ENCODE peak calls at places on chromosomes 13 and 19, in eight cellular contexts. K is memory B cell; V is activated CD4-positive, alpha-beta T cell treated with anti-CD3 and anti-CD28 coated beads for 24 hours; B is COLO829; H is NCI-H526 treated with DMSO at 0.1 percent for 48 hours; C is caudate nucleus; N is stimulated activated CD4-positive, alpha-beta T cell treated with anti-CD3 and anti-CD28 coated beads, Interleukin-4, amount 100 ng/mL, for 48 hours; Y is stomach. O is an unnamed sample.

GRCh38 chr13:44396963-44397580 is 23.4 kb downstream of the SERP2 start:
- DNase-seq in B (no peak), N (no peak), C (no peak), K (no peak), H (no peak), V (no peak), Y (no peak), O (no peak)

GRCh38 chr13:29816715-29817114 is 33.7 kb downstream of the UBL3 start:
- DNase-seq in C (no peak), K (no peak), N (no peak), H (no peak), B (no peak), V (no peak), Y (no peak), O (no peak)

GRCh38 chr19:55632463-55632834 is 8.1 kb upstream of the ZNF784 start:
- DNase-seq in H (peak; percentile 80), V (peak; percentile 76), N (peak; percentile 86), C (peak; percentile 87), Y (peak; percentile 95), B (no peak), K (peak; percentile 92), O (no peak)

GRCh38 chr19:40933025-40933424 is 51.0 kb upstream of the CYP2A7 start:
- DNase-seq in Y (no peak), C (no peak), B (no peak), K (no peak), V (no peak), H (no peak), N (no peak), O (no peak)

GRCh38 chr13:95797016-95797415 is 120.1 kb downstream of the DNAJC3 start:
- DNase-seq in K (no peak), N (no peak), V (no peak), B (no peak), Y (no peak), H (peak; percentile 39), C (no peak), O (no peak)

GRCh38 chr19:28027116-28027515 is 1185.8 kb downstream of the UQCRFS1 start:
- DNase-seq in C (no peak), N (no peak), K (no peak), H (no peak), Y (no peak), V (no peak), B (no peak), O (no peak)

GRCh38 chr13:44141213-44141724 is 232.4 kb upstream of the SERP2 start:
- DNase-seq in C (no peak), H (peak; percentile 48), B (no peak), V (no peak), N (no peak), K (no peak), Y (no peak), O (no peak)

GRCh38 chr19:42281175-42282035 is 12.4 kb downstream of the CIC start:
- DNase-seq in B (peak; percentile 48), Y (no peak), H (peak; percentile 44), N (no peak), V (no peak), C (peak; percentile 79), K (no peak), O (no peak)

GRCh38 chr13:109794095-109794494 is 7.7 kb upstream of the IRS2 start:
- DNase-seq in Y (no peak), K (no peak), C (no peak), H (no peak), N (no peak), V (no peak), B (no peak), O (no peak)

GRCh38 chr19:1390594-1391423 is 7.1 kb downstream of the NDUFS7 start:
- DNase-seq in B (no peak), Y (no peak), C (no peak), K (no peak), N (no peak), V (no peak), H (no peak), O (no peak)

GRCh38 chr19:34328982-34329381 is 36.0 kb upstream of the GPI start:
- DNase-seq in N (no peak), K (no peak), C (no peak), V (no peak), B (no peak), H (no peak), Y (no peak), O (no peak)

GRCh38 chr13:80523134-80523533 is 182.2 kb upstream of the SPRY2 start:
- DNase-seq in K (no peak), C (no peak), V (no peak), N (no peak), B (no peak), Y (no peak), H (no peak), O (no peak)

GRCh38 chr13:19984430-19985218 is 26.1 kb downstream of the ZMYM2 start:
- DNase-seq in K (no peak), C (no peak), B (peak; percentile 58), H (peak; percentile 44), V (no peak), Y (no peak), N (no peak), O (peak; percentile 22)

GRCh38 chr19:38730470-38730730 is 13.9 kb downstream of the CAPN12 start:
- DNase-seq in Y (no peak), V (no peak), N (no peak), K (no peak), H (no peak), C (no peak), B (no peak), O (no peak)

GRCh38 chr13:95002968-95003813 is 290.8 kb upstream of the SOX21 start:
- DNase-seq in K (no peak), H (peak; percentile 40), Y (no peak), V (no peak), N (no peak), C (no peak), B (no peak), O (no peak)

GRCh38 chr13:71864981-71865857 is 1.8 kb downstream of the DACH1 start:
- DNase-seq in H (peak; percentile 36), N (no peak), Y (no peak), V (no peak), K (no peak), B (no peak), C (peak; percentile 20), O (no peak)

GRCh38 chr13:86986448-86986847 is 684.7 kb upstream of the SLITRK5 start:
- DNase-seq in N (no peak), Y (no peak), V (no peak), B (no peak), K (no peak), H (no peak), C (no peak), O (no peak)

GRCh38 chr13:111925146-111925875 is 141.6 kb upstream of the SOX1 start:
- DNase-seq in V (no peak), H (no peak), Y (peak; percentile 10), N (no peak), B (no peak), C (no peak), K (no peak), O (no peak)

O was measured in GM18507.